ENCODE peak calls at places on chromosomes 5 and 9, in nine cellular contexts. J, X, F, S, N, T, P, D and H are unnamed samples.

GRCh38 chr9:82695704-82696103 is 367.2 kb downstream of the RASEF start:
- DNase-seq in J (no peak), X (no peak), F (no peak), S (no peak), N (no peak), T (no peak), P (no peak), D (no peak), H (no peak)

GRCh38 chr5:118692811-118693342 is 295.5 kb downstream of the DTWD2 start:
- DNase-seq in J (no peak), X (no peak), F (no peak), S (no peak), N (no peak), T (no peak), P (no peak), D (no peak), H (peak; percentile 42)

GRCh38 chr9:131174681-131175239 is 49.4 kb downstream of the NUP214 start:
- DNase-seq in J (no peak), X (no peak), F (no peak), S (no peak), N (no peak), T (no peak), P (no peak), D (no peak), H (no peak)

GRCh38 chr5:13354611-13355010 is 589.9 kb downstream of the DNAH5 start:
- DNase-seq in J (no peak), X (no peak), F (peak; percentile 86), S (no peak), N (no peak), T (no peak), P (no peak), D (no peak), H (no peak)

GRCh38 chr9:82939451-82939850 is 123.5 kb downstream of the RASEF start:
- DNase-seq in J (no peak), X (no peak), F (peak; percentile 89), S (no peak), N (peak; percentile 67), T (peak; percentile 55), P (no peak), D (no peak), H (no peak)

GRCh38 chr5:81482595-81482994 is 88.7 kb upstream of the ACOT12 start:
- DNase-seq in J (no peak), X (no peak), F (no peak), S (no peak), N (no peak), T (no peak), P (no peak), D (no peak), H (no peak)

GRCh38 chr5:138999674-139000073 is 124.5 kb upstream of the LRRTM2 start:
- DNase-seq in J (no peak), X (no peak), F (no peak), S (no peak), N (no peak), T (no peak), P (no peak), D (no peak), H (no peak)

GRCh38 chr9:4238522-4238921 is 61.3 kb downstream of the GLIS3 start:
- DNase-seq in J (no peak), X (no peak), F (peak; percentile 40), S (no peak), N (no peak), T (no peak), P (no peak), D (no peak), H (no peak)

GRCh38 chr9:130106860-130107848 is 53.4 kb downstream of the GPR107 start:
- DNase-seq in J (peak; percentile 85), X (no peak), F (peak; percentile 67), S (peak; percentile 86), N (peak; percentile 87), T (peak; percentile 74), P (peak; percentile 87), D (peak; percentile 91), H (peak; percentile 83)

GRCh38 chr5:74950836-74951515 is 84.8 kb upstream of the FAM169A start:
- DNase-seq in J (no peak), X (no peak), F (no peak), S (no peak), N (no peak), T (no peak), P (no peak), D (no peak), H (no peak)

GRCh38 chr9:123756484-123757106 is 173.3 kb downstream of the DENND1A start:
- DNase-seq in J (no peak), X (peak; percentile 7), F (no peak), S (no peak), N (no peak), T (no peak), P (no peak), D (no peak), H (no peak)

GRCh38 chr9:5951686-5952211 is 61.1 kb downstream of the MLANA start:
- DNase-seq in J (no peak), X (no peak), F (peak; percentile 70), S (no peak), N (no peak), T (no peak), P (no peak), D (no peak), H (no peak)

GRCh38 chr5:149445739-149446369 is 66.8 kb upstream of the IL17B start:
- DNase-seq in J (no peak), X (no peak), F (peak; percentile 93), S (no peak), N (no peak), T (no peak), P (no peak), D (no peak), H (no peak)

GRCh38 chr9:98211260-98211659 is 18.8 kb upstream of the CORO2A start:
- DNase-seq in J (no peak), X (no peak), F (no peak), S (no peak), N (no peak), T (no peak), P (peak; percentile 40), D (no peak), H (no peak)

GRCh38 chr5:102867999-102868662 is 113.0 kb downstream of the PAM start:
- DNase-seq in J (no peak), X (no peak), F (no peak), S (no peak), N (no peak), T (no peak), P (no peak), D (no peak), H (no peak)

GRCh38 chr9:107215381-107215780 is 67.7 kb upstream of the RAD23B start:
- DNase-seq in J (no peak), X (no peak), F (peak; percentile 23), S (no peak), N (no peak), T (no peak), P (no peak), D (no peak), H (no peak)

GRCh38 chr5:1026700-1027621 is 18.4 kb downstream of the NKD2 start:
- DNase-seq in J (no peak), X (peak; percentile 50), F (no peak), S (no peak), N (no peak), T (no peak), P (no peak), D (no peak), H (no peak)

GRCh38 chr5:125829349-125829748 is 593.9 kb upstream of the GRAMD2B start:
- DNase-seq in J (no peak), X (no peak), F (no peak), S (no peak), N (no peak), T (no peak), P (no peak), D (no peak), H (no peak)
- TF ChIP-seq CTCF in J (no peak), X (no peak), F (no peak), S (no peak), N (no peak), T (no peak), P (no peak), D (no peak), H (no peak)

GRCh38 chr9:92709240-92709639 is 39.3 kb upstream of the IPPK start:
- DNase-seq in J (no peak), X (no peak), F (no peak), S (no peak), N (no peak), T (no peak), P (no peak), D (no peak), H (no peak)

GRCh38 chr9:92709954-92710353 is 40.0 kb upstream of the IPPK start:
- DNase-seq in J (no peak), X (no peak), F (no peak), S (no peak), N (no peak), T (no peak), P (no peak), D (no peak), H (no peak)

GRCh38 chr9:92707530-92707929 is 37.6 kb upstream of the IPPK start:
- DNase-seq in J (no peak), X (no peak), F (peak; percentile 35), S (no peak), N (no peak), T (no peak), P (no peak), D (no peak), H (no peak)

GRCh38 chr9:92704528-92704927 is 34.6 kb upstream of the IPPK start:
- DNase-seq in J (no peak), X (no peak), F (no peak), S (no peak), N (no peak), T (no peak), P (no peak), D (no peak), H (no peak)

GRCh38 chr9:92706218-92706940 is 36.4 kb upstream of the IPPK start:
- DNase-seq in J (no peak), X (no peak), F (peak; percentile 60), S (peak; percentile 41), N (no peak), T (no peak), P (no peak), D (no peak), H (no peak)
- TF ChIP-seq CTCF in J (peak; percentile 51), X (peak; percentile 42), F (peak; percentile 71), S (peak; percentile 10), N (no peak), T (no peak), P (peak; percentile 40), D (no peak), H (no peak)

GRCh38 chr9:33029106-33029788 is 4.2 kb downstream of the DNAJA1 start:
- DNase-seq in J (no peak), X (no peak), F (no peak), S (no peak), N (no peak), T (no peak), P (no peak), D (no peak), H (no peak)
- TF ChIP-seq CTCF in J (no peak), X (no peak), F (no peak), S (no peak), N (no peak), T (no peak), P (no peak), D (no peak), H (no peak)

DNA sequence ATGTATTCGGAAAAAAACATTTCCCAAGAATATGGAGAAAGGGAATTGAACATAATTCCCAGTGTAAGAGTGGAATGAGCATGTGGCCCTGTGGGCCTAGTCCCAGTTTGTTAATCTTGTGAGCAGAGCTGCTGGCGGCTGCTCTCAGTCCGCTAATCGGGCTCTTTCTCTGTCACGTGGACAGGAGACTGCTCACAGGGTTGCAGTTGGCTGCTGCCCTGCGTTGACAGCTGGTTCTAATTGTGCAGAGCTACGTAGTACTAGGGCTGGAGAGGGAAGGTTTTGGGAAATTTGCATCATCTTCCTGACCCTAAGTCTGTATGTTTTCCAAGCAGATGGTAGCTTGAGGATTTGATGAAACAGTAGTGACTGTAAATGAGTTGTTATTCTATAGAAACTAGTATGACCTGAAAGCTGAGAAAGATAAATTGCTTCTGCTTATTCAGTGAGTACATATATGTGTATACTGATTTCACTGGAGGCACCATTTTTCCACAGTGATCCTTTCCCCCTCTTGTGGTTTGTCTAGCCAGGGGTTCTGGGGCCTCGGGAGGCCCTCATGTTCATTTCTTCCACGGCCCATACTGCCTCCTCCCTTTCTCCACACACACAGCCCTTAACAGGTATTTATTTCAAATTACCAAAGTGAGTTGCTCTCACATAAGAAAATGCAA is 100.6 kb downstream of the ANGPTL2 start:
- DNase-seq in J (peak; percentile 91), X (no peak), F (no peak), S (peak; percentile 94), N (peak; percentile 47), T (peak; percentile 55), P (peak; percentile 49), D (peak; percentile 81), H (peak; percentile 64)
- TF ChIP-seq CTCF in J (no peak), X (no peak), F (no peak), S (no peak), N (no peak), T (no peak), P (no peak), D (no peak), H (no peak)